ENCODE peak calls at places on chromosomes 7 and 10, in eight cellular contexts. One of them, this sample, is unnamed. For H3K27me3, the result is how much of the 10 kb centered on the place peaks cover.

GRCh38 chr10:22640351-22640750 is 74.0 kb downstream of the PIP4K2A start:
- DNase-seq in H9: no peak
- DNase-seq in IMR-90: no peak
- DNase-seq in tibial nerve: no peak
- DNase-seq in SJSA1: no peak
- DNase-seq in SJCRH30: no peak
- DNase-seq in left ventricle myocardium inferior: no peak
- DNase-seq in PC-9: no peak
- DNase-seq in this sample: no peak

GRCh38 chr7:44893710-44894135 is 8.4 kb upstream of the PURB start:
- DNase-seq in H9: no peak
- DNase-seq in IMR-90: no peak
- DNase-seq in tibial nerve: no peak
- DNase-seq in SJSA1: no peak
- DNase-seq in SJCRH30: peak
- DNase-seq in left ventricle myocardium inferior: no peak
- DNase-seq in PC-9: no peak
- DNase-seq in this sample: no peak

GRCh38 chr10:110498982-110499795 is 1.5 kb downstream of the DUSP5 start:
- DNase-seq in H9: peak
- DNase-seq in IMR-90: peak
- DNase-seq in tibial nerve: peak
- DNase-seq in SJSA1: peak
- DNase-seq in SJCRH30: peak
- DNase-seq in left ventricle myocardium inferior: no peak
- DNase-seq in PC-9: peak
- DNase-seq in this sample: no peak

GRCh38 chr7:106964455-106964854 is 80.0 kb upstream of the PRKAR2B start:
- DNase-seq in H9: no peak
- DNase-seq in IMR-90: peak
- DNase-seq in tibial nerve: no peak
- DNase-seq in SJSA1: no peak
- DNase-seq in SJCRH30: no peak
- DNase-seq in left ventricle myocardium inferior: no peak
- DNase-seq in PC-9: no peak
- DNase-seq in this sample: no peak

GRCh38 chr7:127040042-127040441 is 212.7 kb downstream of the GRM8 start:
- DNase-seq in H9: no peak
- DNase-seq in IMR-90: no peak
- DNase-seq in tibial nerve: no peak
- DNase-seq in SJSA1: no peak
- DNase-seq in SJCRH30: no peak
- DNase-seq in left ventricle myocardium inferior: no peak
- DNase-seq in PC-9: no peak
- DNase-seq in this sample: no peak

GRCh38 chr7:14836571-14837189 is 65.9 kb downstream of the DGKB start:
- DNase-seq in H9: peak
- DNase-seq in IMR-90: peak
- DNase-seq in tibial nerve: no peak
- DNase-seq in SJSA1: no peak
- DNase-seq in SJCRH30: peak
- DNase-seq in left ventricle myocardium inferior: peak
- DNase-seq in PC-9: peak
- DNase-seq in this sample: peak

GRCh38 chr7:85573849-85574248 is 387.0 kb upstream of the SEMA3D start:
- DNase-seq in H9: no peak
- DNase-seq in IMR-90: no peak
- DNase-seq in tibial nerve: no peak
- DNase-seq in SJSA1: no peak
- DNase-seq in SJCRH30: no peak
- DNase-seq in left ventricle myocardium inferior: no peak
- DNase-seq in PC-9: no peak
- DNase-seq in this sample: no peak

GRCh38 chr7:127901895-127902703 is 129.1 kb downstream of the LRRC4 start:
- DNase-seq in H9: no peak
- DNase-seq in IMR-90: no peak
- DNase-seq in tibial nerve: no peak
- DNase-seq in SJSA1: peak
- DNase-seq in SJCRH30: no peak
- DNase-seq in left ventricle myocardium inferior: no peak
- DNase-seq in PC-9: no peak
- DNase-seq in this sample: no peak

GRCh38 chr7:34191041-34191440 is 285.7 kb downstream of the BMPER start:
- DNase-seq in H9: no peak
- DNase-seq in IMR-90: no peak
- DNase-seq in tibial nerve: no peak
- DNase-seq in SJSA1: no peak
- DNase-seq in SJCRH30: no peak
- DNase-seq in left ventricle myocardium inferior: no peak
- DNase-seq in PC-9: no peak
- DNase-seq in this sample: no peak

GRCh38 chr10:6912424-6912823 is 332.3 kb upstream of the PRKCQ start:
- DNase-seq in H9: no peak
- DNase-seq in IMR-90: peak
- DNase-seq in tibial nerve: no peak
- DNase-seq in SJSA1: no peak
- DNase-seq in SJCRH30: no peak
- DNase-seq in left ventricle myocardium inferior: no peak
- DNase-seq in PC-9: peak
- DNase-seq in this sample: peak

GRCh38 chr10:58856508-58857240 is 319.8 kb upstream of the PHYHIPL start:
- DNase-seq in H9: peak
- DNase-seq in IMR-90: peak
- DNase-seq in tibial nerve: peak
- DNase-seq in SJSA1: peak
- DNase-seq in SJCRH30: peak
- DNase-seq in left ventricle myocardium inferior: no peak
- DNase-seq in PC-9: peak
- DNase-seq in this sample: no peak

GRCh38 chr10:29820890-29821398 is 186.2 kb upstream of the SVIL start:
- DNase-seq in H9: no peak
- DNase-seq in IMR-90: no peak
- DNase-seq in tibial nerve: no peak
- DNase-seq in SJSA1: no peak
- DNase-seq in SJCRH30: peak
- DNase-seq in left ventricle myocardium inferior: no peak
- DNase-seq in PC-9: peak
- DNase-seq in this sample: peak

GRCh38 chr10:8829592-8829991 is 775.1 kb downstream of the GATA3 start:
- DNase-seq in H9: no peak
- DNase-seq in IMR-90: no peak
- DNase-seq in tibial nerve: no peak
- DNase-seq in SJSA1: no peak
- DNase-seq in SJCRH30: no peak
- DNase-seq in left ventricle myocardium inferior: no peak
- DNase-seq in PC-9: no peak
- DNase-seq in this sample: no peak

GRCh38 chr7:155465761-155466141 is 7.8 kb downstream of the EN2 start:
- DNase-seq in H9: no peak
- DNase-seq in IMR-90: no peak
- DNase-seq in tibial nerve: no peak
- DNase-seq in SJSA1: no peak
- DNase-seq in SJCRH30: no peak
- DNase-seq in left ventricle myocardium inferior: no peak
- DNase-seq in PC-9: no peak
- DNase-seq in this sample: no peak
- H3K27me3 ChIP-seq in H9: half or more
- H3K27me3 ChIP-seq in IMR-90: half or more
- H3K27me3 ChIP-seq in tibial nerve: under half
- H3K27me3 ChIP-seq in SJSA1: half or more
- H3K27me3 ChIP-seq in SJCRH30: under half
- H3K27me3 ChIP-seq in left ventricle myocardium inferior: half or more
- H3K27me3 ChIP-seq in PC-9: half or more
- H3K27me3 ChIP-seq in this sample: under half

GRCh38 chr10:49310901-49311561 is 12.1 kb downstream of the C10orf71 start:
- DNase-seq in H9: no peak
- DNase-seq in IMR-90: no peak
- DNase-seq in tibial nerve: no peak
- DNase-seq in SJSA1: no peak
- DNase-seq in SJCRH30: no peak
- DNase-seq in left ventricle myocardium inferior: no peak
- DNase-seq in PC-9: no peak
- DNase-seq in this sample: no peak

GRCh38 chr10:49311562-49312236 is 12.7 kb downstream of the C10orf71 start:
- DNase-seq in H9: no peak
- DNase-seq in IMR-90: no peak
- DNase-seq in tibial nerve: no peak
- DNase-seq in SJSA1: no peak
- DNase-seq in SJCRH30: no peak
- DNase-seq in left ventricle myocardium inferior: no peak
- DNase-seq in PC-9: no peak
- DNase-seq in this sample: no peak

GRCh38 chr10:49309691-49310371 is 10.9 kb downstream of the C10orf71 start:
- DNase-seq in H9: no peak
- DNase-seq in IMR-90: no peak
- DNase-seq in tibial nerve: no peak
- DNase-seq in SJSA1: no peak
- DNase-seq in SJCRH30: no peak
- DNase-seq in left ventricle myocardium inferior: no peak
- DNase-seq in PC-9: no peak
- DNase-seq in this sample: no peak

GRCh38 chr10:49308881-49309280 is 9.9 kb downstream of the C10orf71 start:
- DNase-seq in H9: no peak
- DNase-seq in IMR-90: no peak
- DNase-seq in tibial nerve: no peak
- DNase-seq in SJSA1: no peak
- DNase-seq in SJCRH30: no peak
- DNase-seq in left ventricle myocardium inferior: no peak
- DNase-seq in PC-9: no peak
- DNase-seq in this sample: no peak

GRCh38 chr10:49310460-49310859 is 11.5 kb downstream of the C10orf71 start:
- DNase-seq in H9: no peak
- DNase-seq in IMR-90: no peak
- DNase-seq in tibial nerve: no peak
- DNase-seq in SJSA1: no peak
- DNase-seq in SJCRH30: no peak
- DNase-seq in left ventricle myocardium inferior: no peak
- DNase-seq in PC-9: no peak
- DNase-seq in this sample: no peak
- H3K27ac ChIP-seq in H9: no peak
- H3K27ac ChIP-seq in IMR-90: no peak
- H3K27ac ChIP-seq in tibial nerve: no peak
- H3K27ac ChIP-seq in SJSA1: no peak
- H3K27ac ChIP-seq in SJCRH30: no peak
- H3K27ac ChIP-seq in left ventricle myocardium inferior: peak
- H3K27ac ChIP-seq in PC-9: no peak
- H3K27ac ChIP-seq in this sample: no peak

GRCh38 chr7:155979566-155979965 is 167.3 kb upstream of the SHH start:
- DNase-seq in H9: no peak
- DNase-seq in IMR-90: no peak
- DNase-seq in tibial nerve: no peak
- DNase-seq in SJSA1: no peak
- DNase-seq in SJCRH30: no peak
- DNase-seq in left ventricle myocardium inferior: no peak
- DNase-seq in PC-9: no peak
- DNase-seq in this sample: no peak

GRCh38 chr7:155981703-155982102 is 169.4 kb upstream of the SHH start:
- DNase-seq in H9: no peak
- DNase-seq in IMR-90: no peak
- DNase-seq in tibial nerve: no peak
- DNase-seq in SJSA1: no peak
- DNase-seq in SJCRH30: no peak
- DNase-seq in left ventricle myocardium inferior: no peak
- DNase-seq in PC-9: no peak
- DNase-seq in this sample: no peak

GRCh38 chr7:155979994-155980393 is 167.7 kb upstream of the SHH start:
- DNase-seq in H9: peak
- DNase-seq in IMR-90: no peak
- DNase-seq in tibial nerve: no peak
- DNase-seq in SJSA1: no peak
- DNase-seq in SJCRH30: no peak
- DNase-seq in left ventricle myocardium inferior: no peak
- DNase-seq in PC-9: no peak
- DNase-seq in this sample: no peak

GRCh38 chr7:155983176-155983815 is 171.0 kb upstream of the SHH start:
- DNase-seq in H9: peak
- DNase-seq in IMR-90: no peak
- DNase-seq in tibial nerve: no peak
- DNase-seq in SJSA1: no peak
- DNase-seq in SJCRH30: no peak
- DNase-seq in left ventricle myocardium inferior: no peak
- DNase-seq in PC-9: no peak
- DNase-seq in this sample: no peak

GRCh38 chr7:155980841-155981240 is 168.6 kb upstream of the SHH start:
- DNase-seq in H9: peak
- DNase-seq in IMR-90: no peak
- DNase-seq in tibial nerve: no peak
- DNase-seq in SJSA1: no peak
- DNase-seq in SJCRH30: no peak
- DNase-seq in left ventricle myocardium inferior: no peak
- DNase-seq in PC-9: no peak
- DNase-seq in this sample: no peak
- H3K27me3 ChIP-seq in H9: under half
- H3K27me3 ChIP-seq in IMR-90: under half
- H3K27me3 ChIP-seq in tibial nerve: under half
- H3K27me3 ChIP-seq in SJSA1: under half
- H3K27me3 ChIP-seq in SJCRH30: under half
- H3K27me3 ChIP-seq in left ventricle myocardium inferior: half or more
- H3K27me3 ChIP-seq in PC-9: under half
- H3K27me3 ChIP-seq in this sample: under half

GRCh38 chr7:134908289-134908688 is 78.0 kb upstream of the AGBL3 start:
- DNase-seq in H9: no peak
- DNase-seq in IMR-90: peak
- DNase-seq in tibial nerve: no peak
- DNase-seq in SJSA1: no peak
- DNase-seq in SJCRH30: no peak
- DNase-seq in left ventricle myocardium inferior: no peak
- DNase-seq in PC-9: no peak
- DNase-seq in this sample: no peak
- H3K27ac ChIP-seq in H9: no peak
- H3K27ac ChIP-seq in IMR-90: no peak
- H3K27ac ChIP-seq in tibial nerve: no peak
- H3K27ac ChIP-seq in SJSA1: no peak
- H3K27ac ChIP-seq in SJCRH30: no peak
- H3K27ac ChIP-seq in left ventricle myocardium inferior: peak
- H3K27ac ChIP-seq in PC-9: no peak
- H3K27ac ChIP-seq in this sample: no peak

GRCh38 chr7:41459623-41460256 is 243.2 kb downstream of the INHBA start:
- DNase-seq in H9: no peak
- DNase-seq in IMR-90: no peak
- DNase-seq in tibial nerve: no peak
- DNase-seq in SJSA1: no peak
- DNase-seq in SJCRH30: no peak
- DNase-seq in left ventricle myocardium inferior: no peak
- DNase-seq in PC-9: no peak
- DNase-seq in this sample: no peak
- H3K27me3 ChIP-seq in H9: under half
- H3K27me3 ChIP-seq in IMR-90: under half
- H3K27me3 ChIP-seq in tibial nerve: under half
- H3K27me3 ChIP-seq in SJSA1: under half
- H3K27me3 ChIP-seq in SJCRH30: under half
- H3K27me3 ChIP-seq in left ventricle myocardium inferior: under half
- H3K27me3 ChIP-seq in PC-9: under half
- H3K27me3 ChIP-seq in this sample: under half

DNA sequence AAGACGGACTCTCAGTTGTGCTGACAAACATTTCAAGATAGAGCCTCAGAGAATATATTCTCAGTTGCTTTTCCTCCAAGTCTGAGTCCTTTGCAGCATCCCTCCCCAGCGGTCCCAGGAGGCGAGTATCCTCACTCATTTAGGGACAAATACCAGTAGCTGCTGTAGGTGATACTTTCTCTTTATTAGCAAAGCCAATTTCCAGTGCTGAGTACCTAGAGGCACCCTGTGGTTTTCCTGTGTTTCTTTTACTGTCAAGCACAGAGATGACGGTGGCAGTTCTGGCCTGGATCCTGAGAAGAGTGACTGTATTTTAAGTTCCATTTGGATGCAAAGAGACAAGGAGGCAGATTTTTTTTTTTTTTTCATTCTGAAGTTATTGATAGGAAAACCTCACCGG is 1058.4 kb downstream of the SORCS3 start:
- DNase-seq in H9: no peak
- DNase-seq in IMR-90: no peak
- DNase-seq in tibial nerve: no peak
- DNase-seq in SJSA1: no peak
- DNase-seq in SJCRH30: no peak
- DNase-seq in left ventricle myocardium inferior: no peak
- DNase-seq in PC-9: no peak
- DNase-seq in this sample: no peak
- H3K27ac ChIP-seq in H9: no peak
- H3K27ac ChIP-seq in IMR-90: no peak
- H3K27ac ChIP-seq in tibial nerve: no peak
- H3K27ac ChIP-seq in SJSA1: no peak
- H3K27ac ChIP-seq in SJCRH30: no peak
- H3K27ac ChIP-seq in left ventricle myocardium inferior: no peak
- H3K27ac ChIP-seq in PC-9: no peak
- H3K27ac ChIP-seq in this sample: no peak